ENCODE peak calls at places on chromosomes 12 and 14, in eight cellular contexts. M, E, S, G, U, T, K and J are unnamed samples.

GRCh38 chr12:66301944-66302826 is at the start of gene HELB:
- DNase-seq in M (peak), E (peak), S (peak), G (peak), U (peak), T (peak), K (peak), J (peak)

GRCh38 chr12:39413836-39414771 is 28.8 kb downstream of the KIF21A start:
- DNase-seq in M (no peak), E (no peak), S (no peak), G (no peak), U (no peak), T (no peak), K (no peak), J (no peak)

GRCh38 chr14:41609704-41610183 is 3.1 kb downstream of the LRFN5 start:
- DNase-seq in M (no peak), E (peak), S (no peak), G (no peak), U (no peak), T (peak), K (no peak), J (peak)

GRCh38 chr12:51403744-51404143 is 12.5 kb upstream of the GALNT6 start:
- DNase-seq in M (no peak), E (no peak), S (no peak), G (no peak), U (no peak), T (no peak), K (no peak), J (no peak)

GRCh38 chr12:104695453-104696148 is 238.9 kb downstream of the CHST11 start:
- DNase-seq in M (no peak), E (peak), S (peak), G (no peak), U (no peak), T (no peak), K (peak), J (peak)

GRCh38 chr14:22107734-22108133 is 434.1 kb upstream of the OR4E1 start:
- DNase-seq in M (no peak), E (no peak), S (no peak), G (no peak), U (no peak), T (no peak), K (no peak), J (no peak)

GRCh38 chr12:93720559-93720958 is 43.4 kb downstream of the CRADD start:
- DNase-seq in M (no peak), E (no peak), S (no peak), G (no peak), U (no peak), T (no peak), K (no peak), J (no peak)

GRCh38 chr12:123150804-123151678 is at the start of gene PITPNM2:
- DNase-seq in M (peak), E (peak), S (peak), G (peak), U (peak), T (peak), K (peak), J (peak)

GRCh38 chr12:104720346-104721064 is 237.6 kb downstream of the SLC41A2 start:
- DNase-seq in M (no peak), E (no peak), S (peak), G (no peak), U (no peak), T (no peak), K (peak), J (peak)

GRCh38 chr12:119942386-119942785 is 46.6 kb upstream of the BICDL1 start:
- DNase-seq in M (no peak), E (no peak), S (no peak), G (no peak), U (no peak), T (no peak), K (no peak), J (no peak)

GRCh38 chr14:101789222-101789621 is 27.7 kb downstream of the PPP2R5C start:
- DNase-seq in M (no peak), E (no peak), S (no peak), G (no peak), U (no peak), T (no peak), K (no peak), J (no peak)